ENCODE peak calls at places on chromosomes 16 and 17, in eight cellular contexts. G is A673, I is body of pancreas, F is tibial artery, Y is uterus, U is H1, P is sigmoid colon, C is heart right ventricle. M is an unnamed sample. For H3K4me1, the result is how much of the 10 kb centered on the place peaks cover.

GRCh38 chr17:3030096-3030495 is 33.3 kb downstream of the OR1D5 start:
- DNase-seq in G (peak), I (no peak), F (peak), Y (no peak), U (no peak), P (no peak), C (peak), M (no peak)

GRCh38 chr16:11627822-11628457 is 40.3 kb upstream of the SNN start:
- DNase-seq in G (no peak), I (no peak), F (no peak), Y (no peak), U (no peak), P (peak), C (peak), M (no peak)

GRCh38 chr16:53754938-53755910 is 51.3 kb downstream of the FTO start:
- DNase-seq in G (peak), I (peak), F (no peak), Y (peak), U (no peak), P (peak), C (no peak), M (peak)

GRCh38 chr16:53043462-53043861 is 9.2 kb downstream of the CHD9NB start:
- DNase-seq in G (no peak), I (no peak), F (peak), Y (no peak), U (no peak), P (no peak), C (peak), M (peak)

GRCh38 chr17:1413281-1413791 is 13.3 kb upstream of the YWHAE start:
- DNase-seq in G (no peak), I (peak), F (peak), Y (peak), U (no peak), P (no peak), C (peak), M (peak)

GRCh38 chr17:19716108-19717030 is at the start of gene SLC47A2:
- DNase-seq in G (no peak), I (no peak), F (no peak), Y (no peak), U (peak), P (peak), C (peak), M (no peak)

GRCh38 chr17:42023524-42024349 is 3.8 kb downstream of the NKIRAS2 start:
- DNase-seq in G (no peak), I (no peak), F (peak), Y (no peak), U (no peak), P (peak), C (no peak), M (no peak)

GRCh38 chr17:694239-694638 is 20.4 kb downstream of the VPS53 start:
- DNase-seq in G (peak), I (no peak), F (no peak), Y (no peak), U (no peak), P (no peak), C (no peak), M (no peak)

GRCh38 chr16:81623365-81624102 is 155.6 kb upstream of the PLCG2 start:
- DNase-seq in G (peak), I (peak), F (no peak), Y (no peak), U (no peak), P (no peak), C (no peak), M (peak)

GRCh38 chr17:50642722-50643656 is 8.3 kb downstream of the ABCC3 start:
- DNase-seq in G (no peak), I (peak), F (no peak), Y (no peak), U (no peak), P (no peak), C (no peak), M (no peak)

GRCh38 chr16:65524997-65525396 is 403.1 kb upstream of the CDH11 start:
- DNase-seq in G (no peak), I (no peak), F (no peak), Y (no peak), U (no peak), P (no peak), C (no peak), M (no peak)

GRCh38 chr17:45293413-45294211 is 23.2 kb downstream of the MAP3K14 start:
- DNase-seq in G (peak), I (peak), F (peak), Y (peak), U (no peak), P (peak), C (peak), M (peak)
- TF ChIP-seq CTCF in G (no peak), I (peak), F (no peak), Y (peak), U (no peak), P (no peak), C (no peak), M (no peak)

GRCh38 chr17:79730437-79730768 is 340 bp upstream of the ENPP7 start:
- DNase-seq in G (no peak), I (no peak), F (no peak), Y (no peak), U (no peak), P (no peak), C (no peak), M (no peak)
- H3K4me1 ChIP-seq in G (under half), I (under half), F (under half), Y (under half), U (under half), P (under half), C (under half), M (under half)

GRCh38 chr17:60393840-60394529 is 2.1 kb upstream of the USP32 start:
- DNase-seq in G (no peak), I (no peak), F (no peak), Y (no peak), U (no peak), P (no peak), C (no peak), M (no peak)

GRCh38 chr17:60390881-60391418 is 983 bp downstream of the USP32 start:
- DNase-seq in G (peak), I (peak), F (peak), Y (peak), U (no peak), P (no peak), C (peak), M (peak)

GRCh38 chr17:60391419-60392041 is 403 bp downstream of the USP32 start:
- DNase-seq in G (peak), I (no peak), F (no peak), Y (no peak), U (no peak), P (no peak), C (no peak), M (no peak)

GRCh38 chr17:60392845-60393702 is 1.1 kb upstream of the USP32 start:
- DNase-seq in G (peak), I (peak), F (peak), Y (peak), U (no peak), P (peak), C (peak), M (peak)

GRCh38 chr17:60392042-60392844 is at the start of gene USP32:
- DNase-seq in G (peak), I (peak), F (peak), Y (peak), U (peak), P (peak), C (peak), M (peak)
- TF ChIP-seq CTCF in G (no peak), I (peak), F (peak), Y (peak), U (no peak), P (peak), C (no peak), M (peak)

GRCh38 chr16:12976491-12976890 is 75.1 kb downstream of the SHISA9 start:
- DNase-seq in G (no peak), I (no peak), F (no peak), Y (no peak), U (no peak), P (no peak), C (no peak), M (no peak)

GRCh38 chr16:12971216-12971615 is 69.8 kb downstream of the SHISA9 start:
- DNase-seq in G (peak), I (no peak), F (no peak), Y (no peak), U (no peak), P (no peak), C (peak), M (no peak)

GRCh38 chr16:12976936-12977335 is 75.5 kb downstream of the SHISA9 start:
- DNase-seq in G (no peak), I (no peak), F (no peak), Y (no peak), U (no peak), P (no peak), C (no peak), M (no peak)

GRCh38 chr16:12975766-12976165 is 74.4 kb downstream of the SHISA9 start:
- DNase-seq in G (no peak), I (no peak), F (no peak), Y (no peak), U (no peak), P (no peak), C (no peak), M (no peak)

DNA sequence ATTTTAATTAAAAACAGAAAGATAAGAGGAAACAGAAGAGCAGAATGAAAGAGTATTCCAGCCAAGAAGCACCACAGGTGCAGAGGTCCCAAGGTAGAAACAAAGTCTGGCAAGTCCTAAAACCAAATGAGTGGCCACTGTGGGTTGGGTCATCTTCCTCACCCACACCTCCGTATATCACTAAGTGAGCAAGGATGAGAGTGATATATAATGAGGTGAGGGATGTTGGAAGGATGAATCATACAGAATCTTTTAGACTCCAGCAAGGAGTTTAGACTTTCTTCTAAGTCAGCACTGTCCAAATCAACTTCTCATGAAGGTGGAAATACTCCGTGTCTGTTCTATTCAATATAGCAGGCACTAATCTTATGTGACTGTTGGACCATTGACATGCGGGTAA is 70.8 kb downstream of the SHISA9 start:
- DNase-seq in G (no peak), I (no peak), F (no peak), Y (no peak), U (no peak), P (no peak), C (no peak), M (no peak)
- H3K4me1 ChIP-seq in G (under half), I (under half), F (under half), Y (under half), U (under half), P (under half), C (under half), M (under half)